ENCODE peak calls at places on chromosomes 12 and 14, in four cellular contexts. R is HCT116, I is Calu3, K is astrocyte of the spinal cord. Y is an unnamed sample.

GRCh38 chr14:21070083-21070609 is at the start of gene ARHGEF40:
- DNase-seq in R (no peak), I (peak), K (peak), Y (peak)

GRCh38 chr14:67618617-67619063 is 1.1 kb upstream of the ARG2 start:
- DNase-seq in I (peak), K (peak), R (no peak), Y (no peak)

GRCh38 chr12:49093746-49094103 is 876 bp downstream of the DHH start:
- DNase-seq in I (no peak), R (no peak), K (no peak), Y (no peak)

GRCh38 chr12:48811454-48812090 is 6.7 kb upstream of the CACNB3 start:
- DNase-seq in R (no peak), K (no peak), I (no peak), Y (no peak)

GRCh38 chr14:51422704-51423103 is 182.7 kb downstream of the TMX1 start:
- DNase-seq in I (no peak), R (peak), K (no peak), Y (no peak)

GRCh38 chr12:73421832-73422231 is 1115.8 kb upstream of the ATXN7L3B start:
- DNase-seq in R (no peak), K (peak), I (no peak), Y (no peak)

GRCh38 chr12:57461326-57461903 is 1.8 kb downstream of the GLI1 start:
- DNase-seq in K (peak), I (peak), R (no peak), Y (no peak)

GRCh38 chr14:94021416-94022157 is 4.6 kb upstream of the OTUB2 start:
- DNase-seq in K (peak), I (no peak), R (no peak), Y (no peak)

GRCh38 chr12:59086124-59086523 is 165.8 kb upstream of the LRIG3 start:
- DNase-seq in I (no peak), R (no peak), K (no peak), Y (no peak)

GRCh38 chr14:72618424-72618823 is 275.5 kb downstream of the DPF3 start:
- DNase-seq in K (no peak), I (no peak), R (no peak), Y (no peak)

GRCh38 chr14:105562713-105563346 is 36.4 kb downstream of the TMEM121 start:
- DNase-seq in K (no peak), R (no peak), I (no peak), Y (no peak)

GRCh38 chr14:95652171-95652570 is 34.1 kb upstream of the TCL1B start:
- DNase-seq in R (no peak), K (no peak), I (no peak), Y (no peak)

GRCh38 chr14:35285168-35285990 is 6.8 kb upstream of the PSMA6 start:
- DNase-seq in R (no peak), K (no peak), I (no peak), Y (no peak)

GRCh38 chr12:75779891-75780501 is 251.6 kb downstream of the PHLDA1 start:
- DNase-seq in K (no peak), R (no peak), I (no peak), Y (no peak)

GRCh38 chr12:5548152-5548933 is 116.4 kb downstream of the NTF3 start:
- DNase-seq in I (no peak), R (no peak), K (no peak), Y (no peak)

GRCh38 chr12:849192-849527 is 96.8 kb downstream of the WNK1 start:
- DNase-seq in R (no peak), K (no peak), I (no peak), Y (no peak)

GRCh38 chr14:23402296-23403138 is 5.6 kb downstream of the MYH6 start:
- DNase-seq in K (no peak), I (no peak), R (no peak), Y (no peak)

GRCh38 chr12:76276499-76277151 is 71.6 kb downstream of the BBS10 start:
- DNase-seq in I (no peak), K (no peak), R (no peak), Y (no peak)

GRCh38 chr14:29548948-29549370 is 378.7 kb downstream of the PRKD1 start:
- DNase-seq in I (peak), K (peak), R (peak), Y (no peak)

GRCh38 chr14:75011356-75012097 is 8.8 kb downstream of the EIF2B2 start:
- DNase-seq in K (peak), R (no peak), I (no peak), Y (no peak)

GRCh38 chr12:92226036-92226661 is 80.5 kb upstream of the BTG1 start:
- DNase-seq in K (peak), I (no peak), R (no peak), Y (no peak)

GRCh38 chr12:63845726-63846125 is 1.2 kb downstream of the SRGAP1 start:
- DNase-seq in I (no peak), R (no peak), K (peak), Y (no peak)

GRCh38 chr12:31591308-31591901 is 469 bp upstream of the DENND5B start:
- DNase-seq in K (peak), I (peak), R (no peak), Y (peak)

GRCh38 chr12:125029756-125030358 is 35.4 kb upstream of the AACS start:
- DNase-seq in R (no peak), I (no peak), K (peak), Y (no peak)

GRCh38 chr12:94297876-94298520 is 149.6 kb downstream of the PLXNC1 start:
- DNase-seq in K (no peak), R (no peak), I (no peak), Y (no peak)

GRCh38 chr14:97390031-97390729 is 593.0 kb downstream of the VRK1 start:
- DNase-seq in K (no peak), I (no peak), R (no peak), Y (peak)

GRCh38 chr12:72872488-72872887 is 600.3 kb downstream of the TRHDE start:
- DNase-seq in R (no peak), I (no peak), K (no peak), Y (no peak)

GRCh38 chr12:3897400-3897910 is 24.3 kb upstream of the PARP11 start:
- DNase-seq in K (no peak), R (no peak), I (no peak), Y (no peak)

GRCh38 chr14:63205850-63206249 is 1.6 kb downstream of the RHOJ start:
- DNase-seq in R (no peak), I (no peak), K (peak), Y (no peak)

GRCh38 chr12:34402228-34402898 is 380.1 kb downstream of the ALG10 start:
- DNase-seq in R (no peak), K (no peak), I (no peak), Y (peak)

GRCh38 chr12:96303656-96304055 is 96.6 kb downstream of the CDK17 start:
- DNase-seq in K (peak), R (no peak), I (no peak), Y (no peak)

GRCh38 chr14:85487215-85487614 is 42.7 kb upstream of the FLRT2 start:
- DNase-seq in I (no peak), K (peak), R (no peak), Y (no peak)

GRCh38 chr14:75876526-75876925 is 105.3 kb downstream of the TGFB3 start:
- DNase-seq in K (peak), I (no peak), R (no peak), Y (peak)

GRCh38 chr12:118980407-118981014 is 830 bp upstream of the SRRM4 start:
- DNase-seq in I (no peak), K (no peak), R (no peak), Y (no peak)

GRCh38 chr14:35534130-35534883 is at the start of gene INSM2:
- DNase-seq in R (no peak), K (no peak), I (peak), Y (no peak)

GRCh38 chr14:99753225-99754140 is 39.7 kb upstream of the EML1 start:
- DNase-seq in R (no peak), K (no peak), I (no peak), Y (no peak)
- TF ChIP-seq CTCF in R (no peak), K (peak), I (no peak), Y (no peak)

GRCh38 chr12:113910751-113911272 is 55.3 kb downstream of the RBM19 start:
- DNase-seq in K (no peak), R (no peak), I (no peak), Y (no peak)

GRCh38 chr12:113909776-113910420 is 56.2 kb downstream of the RBM19 start:
- DNase-seq in R (no peak), I (no peak), K (no peak), Y (no peak)

GRCh38 chr12:113906411-113907200 is 59.5 kb downstream of the RBM19 start:
- DNase-seq in I (no peak), R (no peak), K (no peak), Y (no peak)

GRCh38 chr12:113907446-113908180 is 58.5 kb downstream of the RBM19 start:
- DNase-seq in R (no peak), K (no peak), I (no peak), Y (no peak)

DNA sequence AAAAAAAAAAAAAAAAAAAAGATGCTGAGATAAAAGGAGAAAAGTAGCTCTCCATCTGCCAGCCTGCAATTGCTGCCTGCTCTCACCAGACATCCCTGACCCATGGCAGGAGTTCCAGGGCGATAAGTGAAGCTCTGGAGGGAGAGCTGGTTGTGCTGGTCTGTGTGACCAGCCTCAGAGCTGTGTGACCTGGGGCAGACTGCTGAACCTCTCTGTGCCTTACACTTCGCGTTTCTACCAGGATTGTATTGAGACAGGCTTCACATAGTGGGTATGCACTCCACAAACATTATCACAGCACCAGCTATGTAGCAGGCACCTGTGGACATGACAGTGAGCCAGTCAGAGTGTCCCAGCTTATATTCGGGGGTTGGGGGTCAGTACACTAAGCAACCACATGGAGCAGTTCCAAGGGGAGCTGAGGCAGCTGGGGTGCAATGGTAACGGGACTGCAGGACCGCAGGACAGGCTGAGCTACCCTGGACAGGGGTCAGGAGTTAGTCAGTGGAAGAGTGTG is 57.5 kb downstream of the RBM19 start:
- DNase-seq in R (no peak), I (no peak), K (no peak), Y (no peak)
- TF ChIP-seq CTCF in R (no peak), I (no peak), K (no peak), Y (no peak)

DNA sequence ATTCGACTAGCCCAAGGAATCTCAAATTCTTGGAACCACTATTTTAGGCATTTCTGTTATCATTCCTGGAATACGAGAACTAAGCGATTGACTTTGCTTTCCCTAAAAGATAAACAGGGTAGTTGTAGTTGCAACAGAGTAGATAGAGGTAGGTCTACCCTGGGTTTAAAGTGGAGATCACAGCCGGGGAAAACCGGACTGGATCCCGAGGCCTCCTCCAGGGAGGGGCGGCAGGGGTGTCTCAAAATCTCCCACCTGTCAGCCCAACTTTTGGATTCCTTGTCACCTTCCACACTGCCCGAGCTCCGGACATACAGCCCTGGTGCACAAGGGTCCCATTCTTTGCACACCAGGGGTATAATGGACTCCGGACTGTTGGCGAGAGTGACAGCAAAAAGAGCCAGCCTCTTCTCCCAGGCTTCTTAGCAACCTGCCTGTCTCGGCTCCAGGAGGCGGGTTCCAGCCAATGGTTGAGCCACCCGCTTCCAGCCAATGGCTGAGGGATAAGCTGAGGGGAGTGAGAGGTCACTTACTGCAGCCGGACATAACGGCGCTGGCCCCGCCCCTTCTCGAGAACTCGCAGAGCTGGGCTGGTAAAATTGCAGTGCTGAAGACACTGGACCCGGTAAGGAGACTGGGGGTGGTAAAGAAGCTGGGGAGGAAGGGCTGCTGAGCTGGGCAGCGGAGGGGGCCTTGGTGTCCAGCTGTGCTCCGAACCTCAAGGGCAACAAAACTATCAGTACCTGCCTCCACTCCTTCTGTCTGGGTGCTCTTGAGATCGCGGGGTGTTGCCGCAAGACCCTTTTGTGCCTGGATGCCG is at the start of gene SUOX:
- DNase-seq in I (peak), K (peak), R (peak), Y (peak)
- TF ChIP-seq CTCF in I (no peak), K (no peak), R (no peak), Y (no peak)

GRCh38 chr14:65387171-65387570 is 25.4 kb upstream of the FUT8 start:
- DNase-seq in R (no peak), I (no peak), K (no peak), Y (no peak)

GRCh38 chr14:65387628-65388027 is 24.9 kb upstream of the FUT8 start:
- DNase-seq in K (no peak), I (no peak), R (no peak), Y (no peak)

GRCh38 chr14:65396082-65396910 is 16.2 kb upstream of the FUT8 start:
- DNase-seq in K (no peak), R (no peak), I (no peak), Y (no peak)

GRCh38 chr14:65392296-65392695 is 20.2 kb upstream of the FUT8 start:
- DNase-seq in R (no peak), K (no peak), I (no peak), Y (no peak)
- TF ChIP-seq CTCF in R (no peak), K (no peak), I (no peak), Y (no peak)

GRCh38 chr14:88667555-88668273 is 104.9 kb downstream of the ZC3H14 start:
- DNase-seq in K (peak), R (peak), I (peak), Y (peak)
- TF ChIP-seq CTCF in K (peak), R (peak), I (peak), Y (peak)

GRCh38 chr12:6560501-6561205 is 4.8 kb upstream of the IFFO1 start:
- DNase-seq in K (no peak), R (no peak), I (no peak), Y (no peak)
- TF ChIP-seq CTCF in K (no peak), R (no peak), I (no peak), Y (no peak)